ENCODE peak calls at places on chromosomes 11 and 22, in seven cellular contexts. K, G, F, L, A, H and D are unnamed samples. For H3K4me1, the result is how much of the 10 kb centered on the place peaks cover.

GRCh38 chr11:35282226-35282882 is 137.0 kb downstream of the SLC1A2 start:
- DNase-seq in F (no peak), K (no peak), L (peak), H (peak), A (no peak), G (no peak), D (peak)

GRCh38 chr11:20421902-20422301 is 34.4 kb downstream of the PRMT3 start:
- DNase-seq in K (no peak), G (no peak), A (no peak), L (no peak), H (no peak), F (no peak), D (no peak)

GRCh38 chr22:27032121-27032761 is 374.9 kb downstream of the MIAT start:
- DNase-seq in G (peak), L (no peak), F (no peak), H (no peak), K (peak), A (peak), D (no peak)

GRCh38 chr11:116895053-116895757 is 57.8 kb upstream of the APOA1 start:
- DNase-seq in H (peak), K (peak), G (peak), L (no peak), A (peak), F (no peak), D (no peak)

GRCh38 chr11:75673977-75674582 is 5.2 kb upstream of the MAP6 start:
- DNase-seq in L (peak), G (no peak), A (no peak), K (no peak), F (no peak), H (peak), D (no peak)

GRCh38 chr22:27028093-27028492 is 370.7 kb downstream of the MIAT start:
- DNase-seq in H (no peak), L (no peak), K (no peak), A (no peak), F (no peak), G (no peak), D (no peak)

GRCh38 chr22:44384981-44385610 is 72.3 kb upstream of the SHISAL1 start:
- DNase-seq in A (no peak), F (no peak), G (peak), H (no peak), L (no peak), K (peak), D (no peak)

GRCh38 chr22:49291781-49292180 is 535.9 kb downstream of the BRD1 start:
- DNase-seq in H (no peak), A (no peak), L (no peak), K (no peak), F (no peak), G (no peak), D (no peak)

GRCh38 chr11:93817426-93818348 is 32.7 kb downstream of the VSTM5 start:
- DNase-seq in H (no peak), A (no peak), F (no peak), K (no peak), L (no peak), G (no peak), D (no peak)

GRCh38 chr11:65118097-65118837 is 766 bp upstream of the ZNHIT2 start:
- DNase-seq in A (no peak), L (no peak), G (no peak), K (peak), H (no peak), F (no peak), D (no peak)

GRCh38 chr22:38347944-38348750 is 30.9 kb upstream of the CSNK1E start:
- DNase-seq in G (no peak), A (no peak), K (peak), L (peak), H (no peak), F (no peak), D (no peak)

GRCh38 chr11:30513087-30513486 is 73.1 kb downstream of the MPPED2 start:
- DNase-seq in F (no peak), G (no peak), L (no peak), H (no peak), A (no peak), K (no peak), D (no peak)

GRCh38 chr22:37843746-37844089 is 416 bp downstream of the ANKRD54 start:
- DNase-seq in L (peak), F (peak), K (no peak), A (no peak), H (peak), G (peak), D (no peak)

GRCh38 chr22:48695251-48695650 is 1132.4 kb downstream of the BRD1 start:
- DNase-seq in G (no peak), L (no peak), F (no peak), A (no peak), H (no peak), K (no peak), D (no peak)

GRCh38 chr11:62088331-62088933 is 35.4 kb upstream of the INCENP start:
- DNase-seq in L (no peak), G (no peak), A (peak), K (no peak), F (no peak), H (peak), D (no peak)

GRCh38 chr11:125517116-125517804 is 21.2 kb upstream of the FEZ1 start:
- DNase-seq in K (peak), L (peak), H (peak), G (no peak), A (peak), F (no peak), D (no peak)

GRCh38 chr11:9247863-9248262 is 17.3 kb downstream of the DENND5A start:
- DNase-seq in K (no peak), A (no peak), H (no peak), F (no peak), G (no peak), L (no peak), D (no peak)

DNA sequence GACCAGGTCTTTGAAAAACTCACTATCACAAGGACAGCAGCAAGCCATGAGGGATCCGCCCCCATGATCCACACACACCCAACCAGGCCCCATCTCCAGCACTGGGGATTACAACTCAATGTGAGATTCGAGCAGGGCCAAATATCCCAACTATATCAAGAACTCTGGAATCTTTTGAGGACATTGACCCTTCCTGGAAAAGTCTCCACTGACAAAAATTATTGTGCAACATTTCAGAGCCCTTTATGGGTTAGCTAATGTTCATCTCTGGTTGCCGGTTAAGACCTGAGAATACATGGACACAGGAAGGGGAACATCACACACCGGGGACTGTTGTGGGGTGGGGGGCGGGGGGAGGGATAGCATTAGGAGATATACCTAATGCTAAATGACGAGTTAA is 479.1 kb downstream of the NTM start:
- DNase-seq in A (no peak), K (no peak), L (no peak), H (no peak), F (no peak), G (no peak), D (no peak)
- H3K27ac ChIP-seq in A (no peak), K (no peak), L (no peak), H (no peak), F (no peak), G (no peak), D (no peak)

GRCh38 chr11:128515086-128515485 is 72.3 kb downstream of the ETS1 start:
- DNase-seq in F (no peak), G (no peak), K (no peak), H (no peak), L (no peak), A (no peak), D (no peak)

GRCh38 chr11:128517457-128518230 is 69.7 kb downstream of the ETS1 start:
- DNase-seq in A (no peak), F (no peak), H (no peak), G (no peak), L (no peak), K (no peak), D (peak)

GRCh38 chr11:128516467-128516778 is 70.9 kb downstream of the ETS1 start:
- DNase-seq in L (no peak), G (no peak), K (no peak), H (no peak), A (no peak), F (no peak), D (no peak)

GRCh38 chr11:128516886-128517285 is 70.5 kb downstream of the ETS1 start:
- DNase-seq in L (no peak), G (no peak), A (no peak), F (no peak), K (no peak), H (no peak), D (no peak)

DNA sequence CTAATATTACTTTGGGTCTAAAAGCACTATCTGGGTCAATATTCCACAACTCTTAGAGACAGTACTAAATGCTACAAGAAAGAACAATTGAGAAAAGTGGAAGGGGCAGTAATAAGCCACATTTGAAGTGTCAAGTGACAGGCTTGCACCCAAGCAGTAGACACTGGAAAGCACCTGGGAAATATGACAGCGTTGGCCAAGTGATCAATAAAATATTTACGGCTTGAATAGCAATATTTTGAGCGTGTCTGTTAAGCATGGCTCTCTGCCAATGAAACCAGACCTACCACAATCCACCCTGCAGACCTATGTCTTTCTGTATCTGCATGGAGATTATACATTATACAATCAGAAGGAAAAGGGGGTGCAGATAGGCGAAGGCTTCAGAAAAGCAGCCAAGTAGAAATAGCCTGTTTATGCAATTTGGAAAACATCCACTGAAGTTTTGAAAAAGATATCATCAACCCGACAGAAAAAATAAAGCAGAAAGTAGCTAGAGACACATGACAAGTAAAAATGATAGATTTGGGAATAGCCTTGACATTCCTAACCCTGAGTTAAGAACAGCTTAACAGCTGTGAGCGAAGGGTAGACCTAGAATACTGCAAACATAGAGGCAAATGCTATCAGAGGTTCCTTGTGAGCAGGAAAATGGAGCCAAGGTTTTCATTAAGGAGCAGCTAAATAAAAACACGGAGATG is 71.4 kb downstream of the ETS1 start:
- DNase-seq in K (no peak), L (no peak), A (no peak), F (no peak), G (no peak), H (no peak), D (no peak)
- H3K4me3 ChIP-seq in K (no peak), L (no peak), A (no peak), F (peak), G (peak), H (peak), D (no peak)

DNA sequence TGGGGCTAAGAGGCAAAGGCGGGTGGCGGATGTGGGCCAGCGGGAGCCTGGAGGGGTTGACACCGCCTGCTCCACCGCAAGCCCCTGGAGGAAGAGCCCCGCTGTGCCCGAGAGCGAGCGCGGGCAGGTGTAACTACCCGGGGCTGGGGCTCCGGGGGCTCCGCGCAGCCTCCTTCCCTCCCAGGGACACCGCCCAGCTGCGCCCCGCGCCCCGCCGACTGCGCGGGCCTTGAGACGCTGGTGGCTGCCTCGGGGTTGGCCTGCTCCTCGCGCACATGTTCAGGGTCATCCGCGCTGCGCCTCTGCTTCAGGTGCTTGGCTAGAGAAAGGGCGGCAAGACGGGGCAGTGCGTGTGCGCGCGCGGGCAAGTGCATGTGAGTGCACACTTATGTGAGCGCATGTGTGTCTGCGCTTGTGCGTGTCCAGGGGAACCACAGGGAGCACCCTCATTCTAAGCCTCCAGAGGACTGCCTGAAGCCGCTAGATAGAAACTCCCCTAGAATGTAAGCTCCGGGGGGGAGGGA is 197.5 kb upstream of the TMEM45B start:
- DNase-seq in A (no peak), G (no peak), K (no peak), L (no peak), F (no peak), H (no peak), D (no peak)
- H3K4me1 ChIP-seq in A (under half), G (under half), K (under half), L (under half), F (under half), H (under half), D (under half)

DNA sequence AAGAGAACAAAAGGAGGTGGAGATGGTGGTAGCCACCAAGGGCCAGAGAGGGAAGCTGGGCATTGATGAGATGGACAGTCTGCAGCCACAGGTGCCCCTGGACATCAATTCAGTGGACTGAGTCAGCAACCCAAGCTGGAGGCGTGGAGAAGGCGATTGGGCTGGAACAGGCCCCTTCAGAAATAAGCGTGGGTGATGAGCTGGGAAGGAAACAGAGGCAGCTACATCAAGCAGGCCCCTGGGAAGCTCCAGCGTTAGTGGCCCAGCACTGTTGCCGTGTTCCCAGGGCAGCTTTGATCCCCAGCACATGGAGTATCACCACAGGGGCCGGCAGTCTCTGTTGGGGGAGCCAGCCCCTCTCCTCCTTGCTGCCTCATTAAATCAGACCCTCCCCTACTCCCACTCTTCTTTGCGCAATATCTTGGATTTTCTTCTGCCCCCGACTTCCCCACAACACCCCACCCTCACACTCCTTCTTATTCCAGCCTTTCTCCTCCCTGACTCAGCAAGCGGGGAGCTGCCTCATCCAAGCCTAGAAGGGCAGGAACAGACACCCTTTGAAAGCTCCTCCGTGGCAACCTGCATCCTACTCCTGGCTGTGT is 31.7 kb upstream of the OAF start:
- DNase-seq in F (no peak), G (no peak), A (no peak), H (no peak), L (no peak), K (no peak), D (no peak)
- H3K27ac ChIP-seq in F (no peak), G (peak), A (no peak), H (no peak), L (no peak), K (no peak), D (no peak)

GRCh38 chr11:129610545-129610944 is 205.1 kb upstream of the TMEM45B start:
- DNase-seq in L (no peak), K (no peak), H (no peak), G (no peak), A (no peak), F (no peak), D (no peak)

GRCh38 chr11:129610125-129610524 is 205.5 kb upstream of the TMEM45B start:
- DNase-seq in A (no peak), K (no peak), L (no peak), F (no peak), G (no peak), H (no peak), D (no peak)

GRCh38 chr11:129608711-129609110 is 206.9 kb upstream of the TMEM45B start:
- DNase-seq in A (no peak), H (no peak), F (no peak), L (no peak), K (no peak), G (no peak), D (no peak)

GRCh38 chr11:129605815-129606214 is 209.8 kb upstream of the TMEM45B start:
- DNase-seq in H (no peak), F (no peak), A (no peak), K (no peak), L (no peak), G (no peak), D (no peak)
- H3K4me3 ChIP-seq in H (no peak), F (no peak), A (no peak), K (no peak), L (no peak), G (no peak), D (no peak)

DNA sequence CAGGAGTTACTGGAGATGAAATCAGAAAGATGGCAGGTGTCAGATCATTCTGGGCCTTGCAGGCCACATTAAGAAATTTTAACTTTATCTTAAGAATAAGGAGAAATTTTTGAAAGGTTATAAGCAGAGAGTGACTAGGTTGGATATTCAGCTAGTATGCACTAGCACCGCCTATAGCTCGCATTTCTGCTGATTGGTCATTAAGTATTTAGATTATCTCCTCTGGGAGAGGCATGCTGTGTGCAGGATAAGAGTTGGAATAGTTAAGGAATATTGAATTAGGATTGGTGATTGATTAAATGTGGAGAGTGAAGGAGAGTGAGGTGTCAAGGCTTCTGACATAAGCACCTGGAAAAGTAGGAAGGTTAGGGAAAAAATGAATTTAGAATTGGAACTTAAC is 100.6 kb downstream of the STIM1 start:
- DNase-seq in K (no peak), H (no peak), A (no peak), L (no peak), F (no peak), G (no peak), D (no peak)
- H3K4me1 ChIP-seq in K (under half), H (under half), A (under half), L (under half), F (half or more), G (under half), D (under half)

GRCh38 chr22:40181323-40181722 is 3.6 kb downstream of the TNRC6B start:
- DNase-seq in F (no peak), H (no peak), L (no peak), K (no peak), A (no peak), G (no peak), D (no peak)
- H3K27ac ChIP-seq in F (no peak), H (no peak), L (no peak), K (no peak), A (no peak), G (peak), D (no peak)